ENCODE peak calls at places on chromosomes 16 and 17, in nine cellular contexts. L is CD8-positive, alpha-beta T cell; G is A549; B is psoas muscle; P is ovary; U is heart right ventricle; Q is NT2/D1; M is heart left ventricle; C is CD8-positive, alpha-beta memory T cell. A is an unnamed sample. For H3K9me3, the result is how much of the 10 kb centered on the place peaks cover.

GRCh38 chr17:61317779-61318178 is 81.9 kb upstream of the TBX2 start:
- DNase-seq in U (no peak), L (no peak), Q (no peak), M (no peak), C (no peak), P (no peak), B (no peak), G (no peak), A (no peak)

GRCh38 chr17:8142158-8142886 is 9.9 kb downstream of the PER1 start:
- DNase-seq in M (no peak), G (no peak), L (no peak), Q (no peak), B (no peak), P (peak), U (no peak), C (peak), A (peak)

GRCh38 chr16:72013888-72014538 is 5.5 kb downstream of the DHODH start:
- DNase-seq in B (peak), C (no peak), L (no peak), P (peak), U (peak), M (peak), Q (no peak), G (no peak), A (no peak)

GRCh38 chr17:35890774-35891155 is 10.6 kb upstream of the CCL5 start:
- DNase-seq in B (no peak), P (no peak), Q (no peak), G (no peak), M (no peak), U (no peak), L (peak), C (peak), A (no peak)

GRCh38 chr16:83831451-83831987 is 23.7 kb downstream of the HSBP1 start:
- DNase-seq in U (no peak), Q (no peak), G (no peak), L (no peak), C (no peak), P (no peak), M (no peak), B (no peak), A (no peak)

GRCh38 chr17:53101706-53102105 is 721.0 kb upstream of the KIF2B start:
- DNase-seq in B (no peak), C (no peak), P (no peak), Q (no peak), G (no peak), M (no peak), L (no peak), U (no peak), A (no peak)

GRCh38 chr17:1455291-1455747 is 713 bp downstream of the CRK start:
- DNase-seq in Q (peak), B (peak), P (peak), G (peak), U (peak), L (peak), C (no peak), M (peak), A (peak)

GRCh38 chr17:38898812-38899348 is 26.5 kb upstream of the LASP1NB start:
- DNase-seq in C (peak), U (no peak), G (no peak), Q (no peak), M (peak), B (peak), P (no peak), L (peak), A (no peak)

GRCh38 chr16:83113317-83113716 is 486.5 kb downstream of the CDH13 start:
- DNase-seq in B (no peak), G (peak), L (no peak), Q (no peak), P (no peak), M (no peak), U (no peak), C (no peak), A (no peak)

GRCh38 chr17:48052956-48053757 is 5.0 kb downstream of the NFE2L1 start:
- DNase-seq in G (no peak), U (peak), L (no peak), M (peak), B (peak), P (peak), C (no peak), Q (no peak), A (peak)

GRCh38 chr16:46853713-46854443 is 22.9 kb upstream of the C16orf87 start:
- DNase-seq in U (peak), Q (peak), C (peak), B (peak), M (peak), L (peak), G (peak), P (peak), A (no peak)

GRCh38 chr17:17568772-17569195 is 22.7 kb downstream of the PEMT start:
- DNase-seq in C (peak), G (peak), L (peak), M (peak), B (peak), P (peak), Q (peak), U (peak), A (peak)

GRCh38 chr17:32596666-32597065 is 109.9 kb downstream of the CDK5R1 start:
- DNase-seq in P (no peak), M (no peak), B (no peak), C (no peak), L (no peak), Q (no peak), U (no peak), G (peak), A (no peak)

GRCh38 chr16:75402821-75403475 is 30.4 kb downstream of the CFDP1 start:
- DNase-seq in M (no peak), P (no peak), B (no peak), U (no peak), C (no peak), Q (no peak), L (no peak), G (peak), A (no peak)

GRCh38 chr16:88591577-88592021 is 21.4 kb downstream of the ZC3H18 start:
- DNase-seq in L (no peak), U (peak), P (no peak), Q (no peak), G (no peak), B (peak), C (no peak), M (peak), A (no peak)

GRCh38 chr16:77059441-77059840 is 131.5 kb upstream of the MON1B start:
- DNase-seq in L (no peak), Q (no peak), B (no peak), C (no peak), U (no peak), G (no peak), P (no peak), M (no peak), A (no peak)

GRCh38 chr17:34820166-34820920 is 140.9 kb downstream of the CCT6B start:
- DNase-seq in C (no peak), Q (no peak), B (no peak), P (no peak), L (no peak), U (no peak), M (no peak), G (no peak), A (no peak)

GRCh38 chr16:17375388-17376304 is 95.1 kb downstream of the XYLT1 start:
- DNase-seq in G (no peak), Q (no peak), L (no peak), U (no peak), C (no peak), P (no peak), B (no peak), M (no peak), A (no peak)

DNA sequence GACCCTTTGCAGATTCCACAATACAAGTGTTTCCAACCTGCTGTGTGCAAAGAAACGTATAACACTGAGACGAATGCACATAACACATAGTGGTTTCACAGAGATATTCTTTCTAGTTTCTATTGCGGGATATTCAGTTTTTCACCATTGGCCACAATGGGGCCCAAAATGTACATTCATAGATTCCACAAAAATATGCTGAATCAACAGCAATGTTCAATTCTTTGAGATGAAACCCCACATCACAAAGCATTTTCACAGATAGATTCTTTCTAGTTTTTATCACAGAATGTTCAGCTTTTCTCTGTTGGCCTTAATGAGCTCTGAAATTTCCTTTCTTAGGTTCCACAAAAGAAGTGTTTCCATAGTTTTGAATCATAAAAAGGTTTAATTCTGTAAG is 2472.3 kb downstream of the TP53TG3F start:
- DNase-seq in G (no peak), U (no peak), L (no peak), Q (no peak), B (no peak), C (no peak), P (no peak), M (no peak), A (no peak)
- H3K9me3 ChIP-seq in G (under half), U (under half), L (under half), Q (under half), B (under half), C (under half), P (under half), M (under half), A (under half)

DNA sequence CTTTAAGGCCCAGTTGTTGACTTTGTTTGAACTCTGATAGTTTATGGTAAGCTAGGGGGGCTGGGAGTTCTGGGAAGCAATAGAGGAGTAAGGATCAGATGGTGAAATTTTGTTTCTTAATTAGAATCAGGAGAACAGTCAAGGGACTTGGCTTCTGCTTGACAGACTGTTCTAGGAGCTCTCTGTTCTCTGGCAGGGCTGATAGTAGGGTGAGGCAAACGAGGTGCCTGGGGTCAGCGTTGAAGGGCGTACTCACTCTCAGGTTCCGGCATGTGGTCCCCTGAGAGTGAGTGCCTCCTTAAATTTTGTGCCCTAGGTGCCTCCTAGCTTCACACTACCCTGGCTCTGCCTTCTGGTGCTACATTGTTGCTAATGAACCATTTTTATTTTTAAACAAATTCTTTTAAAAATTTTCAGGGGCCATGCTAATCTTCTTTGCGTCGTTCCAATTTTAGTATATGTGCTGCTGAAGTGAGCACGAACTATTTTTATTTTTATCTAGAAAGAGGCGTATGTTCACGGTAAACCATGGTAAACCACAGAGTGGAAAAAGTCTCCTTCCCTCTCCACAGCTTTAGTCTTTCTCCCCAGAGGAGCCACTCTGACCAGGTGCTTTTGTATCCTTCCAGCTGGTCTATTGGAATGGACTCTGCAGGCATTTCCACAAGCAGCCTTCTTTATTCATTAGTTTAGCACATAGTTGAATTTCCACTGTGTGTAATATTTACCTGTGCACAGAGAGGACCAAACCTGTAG is 19.7 kb downstream of the SLC7A6 start:
- DNase-seq in M (peak), G (no peak), P (no peak), L (no peak), B (peak), Q (no peak), U (no peak), C (no peak), A (no peak)
- H3K4me3 ChIP-seq in M (no peak), G (no peak), P (no peak), L (peak), B (peak), Q (no peak), U (no peak), C (peak), A (no peak)

GRCh38 chr16:12732600-12732999 is 71.1 kb downstream of the CPPED1 start:
- DNase-seq in C (no peak), L (no peak), P (no peak), U (no peak), Q (no peak), B (no peak), M (no peak), G (no peak), A (no peak)
- H3K9me3 ChIP-seq in C (under half), L (under half), P (under half), U (under half), Q (under half), B (under half), M (under half), G (under half), A (under half)

DNA sequence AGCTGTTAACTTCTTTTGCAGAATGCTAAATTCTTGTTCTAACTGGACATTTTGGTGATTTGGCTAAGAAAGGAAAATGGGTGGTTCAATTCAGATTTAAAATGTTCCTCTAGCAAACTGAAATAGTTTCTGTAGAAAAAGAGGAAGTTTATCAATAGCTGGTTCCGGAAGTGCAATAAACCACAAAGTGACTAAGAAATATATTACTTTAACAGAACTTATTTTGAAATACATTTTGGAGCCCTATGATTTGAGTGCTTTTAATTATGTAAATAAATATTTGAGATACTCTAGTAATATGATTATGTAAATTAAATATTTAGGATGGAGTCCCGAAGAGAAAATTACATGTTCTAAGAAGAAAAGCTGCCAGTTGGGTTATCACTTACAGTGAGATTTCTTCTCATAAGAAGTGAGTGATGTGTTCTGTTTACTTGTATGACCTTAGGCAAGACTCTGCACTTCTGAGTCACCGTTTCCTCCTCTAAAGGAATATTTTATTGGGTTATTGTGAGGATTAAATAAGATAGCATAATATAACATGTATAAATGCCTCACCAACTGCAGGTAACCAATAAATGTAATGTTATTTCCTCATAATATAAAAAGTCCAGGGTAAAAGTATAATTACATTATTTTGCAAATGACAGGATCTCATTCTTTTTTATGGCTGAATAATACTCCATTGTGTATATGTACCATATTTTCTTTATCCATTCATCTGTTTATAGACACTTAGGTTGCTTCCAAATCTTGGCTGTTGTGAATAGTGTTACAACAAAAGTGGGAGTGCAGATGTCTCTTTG is at the start of gene EVI2B:
- DNase-seq in C (no peak), B (no peak), Q (no peak), U (no peak), L (no peak), M (no peak), P (no peak), G (peak), A (no peak)
- H3K4me3 ChIP-seq in C (peak), B (peak), Q (no peak), U (no peak), L (peak), M (no peak), P (no peak), G (no peak), A (peak)

DNA sequence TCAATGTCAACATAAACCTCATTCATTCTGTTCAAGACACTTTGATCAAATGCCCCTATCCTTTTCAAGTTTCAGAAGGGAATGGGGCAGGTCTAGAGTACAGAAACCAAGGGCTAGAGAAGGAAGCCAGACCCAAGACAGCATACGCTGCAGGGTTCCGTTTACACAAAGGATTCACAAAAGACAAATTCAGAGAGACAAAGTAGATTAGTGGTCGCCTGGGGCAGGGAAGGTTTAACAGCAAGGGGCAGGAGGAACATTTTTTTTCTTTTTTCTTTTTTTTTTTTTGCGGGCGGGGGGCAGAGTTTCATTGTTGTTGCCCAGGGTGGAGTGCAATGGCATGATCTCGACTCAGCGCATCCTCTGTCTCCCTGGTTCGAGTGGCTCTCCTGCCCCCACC is 19.9 kb upstream of the TRAP1 start:
- DNase-seq in M (no peak), B (no peak), P (no peak), C (no peak), U (no peak), Q (peak), G (no peak), L (no peak), A (no peak)
- H3K9me3 ChIP-seq in M (under half), B (under half), P (under half), C (under half), U (under half), Q (under half), G (under half), L (under half), A (under half)

DNA sequence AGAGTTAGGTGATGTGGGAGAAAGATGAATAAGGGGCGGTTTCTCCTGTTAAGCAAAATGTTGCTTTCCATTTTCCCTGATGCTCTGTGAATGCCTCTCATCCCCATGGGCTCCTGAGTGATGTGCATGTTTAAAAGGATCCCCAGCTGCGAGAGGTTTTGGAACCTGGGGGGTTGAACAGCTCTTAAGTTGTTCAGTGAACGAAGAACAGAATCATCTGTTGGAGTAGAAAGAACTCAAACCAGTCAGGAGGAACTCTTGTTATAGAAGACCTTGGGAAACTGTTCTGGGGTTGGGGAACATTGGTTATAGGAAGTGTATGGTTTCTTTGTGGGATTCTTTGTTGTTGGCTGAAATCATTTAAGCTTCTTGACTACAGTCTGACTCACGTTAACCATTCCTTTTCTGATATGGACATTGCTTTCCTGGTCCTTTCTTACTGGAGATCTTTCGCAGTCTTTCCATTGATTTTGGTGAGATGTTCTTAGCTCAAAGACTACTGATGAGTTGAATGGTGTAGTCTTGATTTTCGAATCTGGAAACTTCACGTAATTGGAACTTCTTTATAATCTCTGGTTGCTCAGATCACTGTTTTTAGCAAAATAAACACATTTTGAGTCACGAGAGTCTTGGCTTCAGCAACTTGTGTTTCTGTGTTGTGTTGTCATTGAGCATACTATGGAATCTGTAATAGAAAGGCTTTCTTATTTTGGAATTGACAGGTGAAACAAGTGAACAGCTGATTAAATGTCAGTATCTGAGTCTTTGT is 1.3 kb downstream of the UNK start:
- DNase-seq in B (no peak), U (no peak), C (no peak), L (no peak), M (no peak), P (no peak), Q (no peak), G (no peak), A (no peak)
- H3K4me3 ChIP-seq in B (peak), U (peak), C (peak), L (peak), M (peak), P (peak), Q (peak), G (peak), A (no peak)

DNA sequence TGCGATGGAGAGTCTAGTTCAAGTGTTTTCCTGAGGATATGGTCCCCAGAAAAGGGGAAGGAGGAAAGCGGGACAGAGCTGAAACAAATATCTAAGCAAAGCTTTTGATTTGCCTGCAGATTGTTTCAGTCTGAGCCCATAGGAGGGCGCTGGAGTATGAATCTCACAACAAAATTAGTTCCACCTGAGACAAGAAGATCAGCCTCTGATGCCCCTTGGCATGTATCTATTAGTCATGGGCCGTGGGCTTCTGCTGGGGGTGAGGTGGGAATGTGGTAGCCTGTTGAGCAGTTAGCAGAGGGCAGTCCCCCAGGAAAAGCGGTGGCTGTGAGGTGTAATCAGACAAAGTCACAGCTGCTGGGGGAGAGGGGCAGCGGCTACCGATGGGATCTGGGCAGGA is 446.9 kb downstream of the CA10 start:
- DNase-seq in G (no peak), Q (no peak), P (no peak), B (no peak), M (no peak), L (no peak), C (no peak), U (no peak), A (no peak)
- H3K9me3 ChIP-seq in G (under half), Q (under half), P (under half), B (under half), M (under half), L (under half), C (under half), U (under half), A (under half)